ENCODE peak calls at places on chromosomes 12 and 14, in five cellular contexts. I is stimulated activated CD4-positive, alpha-beta T cell treated with anti-CD3 and anti-CD28 coated beads, Interleukin-2, amount 100 ng/mL, for 48 hours; H is HCT116; V is NCI-H460; S is nephron progenitor cell. R is an unnamed sample.

GRCh38 chr12:7142809-7143465 is 12.8 kb downstream of the CLSTN3 start:
- DNase-seq in I (no peak), H (no peak), V (no peak), S (no peak), R (no peak)

GRCh38 chr12:52235001-52235760 is 2.1 kb downstream of the KRT7 start:
- DNase-seq in I (no peak), H (no peak), V (no peak), S (no peak), R (no peak)

GRCh38 chr12:19183121-19183838 is 53.7 kb downstream of the PLEKHA5 start:
- DNase-seq in I (no peak), H (no peak), V (no peak), S (no peak), R (no peak)

GRCh38 chr14:69108358-69108757 is 44.6 kb downstream of the DCAF5 start:
- DNase-seq in I (no peak), H (no peak), V (no peak), S (no peak), R (no peak)

GRCh38 chr12:69514845-69515244 is 44.7 kb downstream of the FRS2 start:
- DNase-seq in I (no peak), H (no peak), V (no peak), S (no peak), R (no peak)

GRCh38 chr12:120536064-120536791 is 2.1 kb downstream of the RNF10 start:
- DNase-seq in I (no peak), H (no peak), V (no peak), S (no peak), R (no peak)

GRCh38 chr14:104876251-104876699 is 11.2 kb downstream of the CEP170B start:
- DNase-seq in I (peak; percentile 46), H (peak; percentile 44), V (peak; percentile 56), S (peak; percentile 49), R (no peak)

GRCh38 chr14:41362134-41362533 is 244.5 kb upstream of the LRFN5 start:
- DNase-seq in I (no peak), H (no peak), V (no peak), S (no peak), R (no peak)

GRCh38 chr14:63249112-63249511 is 44.9 kb downstream of the RHOJ start:
- DNase-seq in I (no peak), H (no peak), V (no peak), S (no peak), R (no peak)

GRCh38 chr12:57133013-57133569 is 4.8 kb downstream of the LRP1 start:
- DNase-seq in I (no peak), H (no peak), V (no peak), S (no peak), R (no peak)

GRCh38 chr14:20866963-20867362 is 24.2 kb upstream of the RNASE3 start:
- DNase-seq in I (no peak), H (peak; percentile 16), V (no peak), S (peak; percentile 20), R (no peak)

GRCh38 chr14:51593397-51593796 is 58.3 kb upstream of the FRMD6 start:
- DNase-seq in I (no peak), H (no peak), V (peak; percentile 74), S (no peak), R (no peak)

GRCh38 chr12:75705749-75706719 is 194.6 kb upstream of the KRR1 start:
- DNase-seq in I (no peak), H (peak; percentile 64), V (no peak), S (peak; percentile 50), R (no peak)

GRCh38 chr12:92784795-92785562 is 82.2 kb downstream of the PLEKHG7 start:
- DNase-seq in I (no peak), H (peak; percentile 72), V (peak; percentile 73), S (peak; percentile 31), R (peak; percentile 80)

GRCh38 chr12:91633206-91633605 is 450.6 kb upstream of the DCN start:
- DNase-seq in I (no peak), H (no peak), V (no peak), S (no peak), R (no peak)

GRCh38 chr12:3771853-3772252 is 18.9 kb upstream of the CRACR2A start:
- DNase-seq in I (no peak), H (no peak), V (no peak), S (no peak), R (no peak)

GRCh38 chr12:642633-643477 is 20.4 kb downstream of the NINJ2 start:
- DNase-seq in I (peak; percentile 73), H (no peak), V (no peak), S (peak; percentile 75), R (peak; percentile 41)

GRCh38 chr12:7130791-7131501 is 775 bp downstream of the CLSTN3 start:
- DNase-seq in I (peak; percentile 30), H (no peak), V (no peak), S (peak; percentile 70), R (peak; percentile 30)

GRCh38 chr12:48454675-48455074 is 17.7 kb upstream of the ANP32D start:
- DNase-seq in I (no peak), H (peak; percentile 31), V (peak; percentile 15), S (no peak), R (peak; percentile 1)

GRCh38 chr12:4164591-4165558 is 108.7 kb upstream of the CCND2 start:
- DNase-seq in I (peak; percentile 57), H (no peak), V (no peak), S (peak; percentile 76), R (no peak)

GRCh38 chr12:96879301-96879700 is 27.8 kb upstream of the NEDD1 start:
- DNase-seq in I (no peak), H (no peak), V (no peak), S (no peak), R (no peak)

GRCh38 chr12:6613776-6614512 is 6.8 kb upstream of the CHD4 start:
- DNase-seq in I (no peak), H (peak; percentile 95), V (peak; percentile 76), S (peak; percentile 88), R (peak; percentile 98)

GRCh38 chr12:26100966-26101744 is 23.7 kb downstream of the BHLHE41 start:
- DNase-seq in I (no peak), H (no peak), V (no peak), S (no peak), R (no peak)

GRCh38 chr14:93655078-93655750 is 133.1 kb downstream of the PRIMA1 start:
- DNase-seq in I (no peak), H (peak; percentile 48), V (peak; percentile 69), S (peak; percentile 51), R (peak; percentile 49)

GRCh38 chr14:50766338-50766886 is 64.5 kb downstream of the NIN start:
- DNase-seq in I (no peak), H (no peak), V (peak; percentile 93), S (no peak), R (no peak)

GRCh38 chr12:1595026-1595561 is 713 bp upstream of the FBXL14 start:
- DNase-seq in I (no peak), H (no peak), V (no peak), S (no peak), R (no peak)

GRCh38 chr12:47679785-47680184 is 26.0 kb downstream of the RPAP3 start:
- DNase-seq in I (no peak), H (no peak), V (no peak), S (no peak), R (no peak)

GRCh38 chr12:34204830-34205285 is 182.6 kb downstream of the ALG10 start:
- DNase-seq in I (no peak), H (no peak), V (no peak), S (no peak), R (no peak)

GRCh38 chr14:39491134-39491541 is 58.9 kb upstream of the FBXO33 start:
- DNase-seq in I (no peak), H (peak; percentile 22), V (peak; percentile 36), S (no peak), R (peak; percentile 70)

GRCh38 chr14:91891721-91892220 is 24.4 kb upstream of the TC2N start:
- DNase-seq in I (no peak), H (no peak), V (no peak), S (no peak), R (no peak)

GRCh38 chr12:49232940-49233841 is 31.7 kb upstream of the TUBA1C start:
- DNase-seq in I (no peak), H (no peak), V (no peak), S (peak; percentile 73), R (peak; percentile 78)

GRCh38 chr14:85358136-85358785 is 171.7 kb upstream of the FLRT2 start:
- DNase-seq in I (no peak), H (no peak), V (no peak), S (no peak), R (no peak)

GRCh38 chr12:72499244-72499643 is 227.1 kb downstream of the TRHDE start:
- DNase-seq in I (no peak), H (no peak), V (no peak), S (no peak), R (no peak)

GRCh38 chr14:30211326-30211725 is 283.7 kb upstream of the PRKD1 start:
- DNase-seq in I (no peak), H (no peak), V (no peak), S (no peak), R (no peak)